ENCODE peak calls at places on chromosomes 16 and 17, in five cellular contexts. One of them, this sample, is unnamed.

GRCh38 chr17:40251576-40251975 is 32.5 kb downstream of the WIPF2 start:
- DNase-seq in substantia nigra: no peak
- DNase-seq in activated CD8-positive, alpha-beta memory T cell treated with anti-CD3 and anti-CD28 coated beads for 48 hours: no peak
- DNase-seq in stimulated activated CD4-positive, alpha-beta T cell treated with anti-CD3 and anti-CD28 coated beads, Interleukin-4, amount 100 ng/mL, for 1 hour: no peak
- DNase-seq in activated T-cell treated with anti-CD3 and anti-CD28 coated beads, Interleukin-2, amount 50 U/mL, for 72 hours: no peak
- DNase-seq in this sample: no peak

GRCh38 chr16:58345574-58346354 is 46.5 kb upstream of the GINS3 start:
- DNase-seq in activated T-cell treated with anti-CD3 and anti-CD28 coated beads, Interleukin-2, amount 50 U/mL, for 72 hours: no peak
- DNase-seq in activated CD8-positive, alpha-beta memory T cell treated with anti-CD3 and anti-CD28 coated beads for 48 hours: no peak
- DNase-seq in substantia nigra: no peak
- DNase-seq in stimulated activated CD4-positive, alpha-beta T cell treated with anti-CD3 and anti-CD28 coated beads, Interleukin-4, amount 100 ng/mL, for 1 hour: no peak
- DNase-seq in this sample: no peak

GRCh38 chr17:39925282-39926134 is 1.9 kb downstream of the ORMDL3 start:
- DNase-seq in stimulated activated CD4-positive, alpha-beta T cell treated with anti-CD3 and anti-CD28 coated beads, Interleukin-4, amount 100 ng/mL, for 1 hour: no peak
- DNase-seq in substantia nigra: no peak
- DNase-seq in activated CD8-positive, alpha-beta memory T cell treated with anti-CD3 and anti-CD28 coated beads for 48 hours: no peak
- DNase-seq in activated T-cell treated with anti-CD3 and anti-CD28 coated beads, Interleukin-2, amount 50 U/mL, for 72 hours: no peak
- DNase-seq in this sample: no peak

GRCh38 chr16:57032346-57032745 is 43.0 kb downstream of the NLRC5 start:
- DNase-seq in stimulated activated CD4-positive, alpha-beta T cell treated with anti-CD3 and anti-CD28 coated beads, Interleukin-4, amount 100 ng/mL, for 1 hour: no peak
- DNase-seq in activated T-cell treated with anti-CD3 and anti-CD28 coated beads, Interleukin-2, amount 50 U/mL, for 72 hours: no peak
- DNase-seq in substantia nigra: no peak
- DNase-seq in activated CD8-positive, alpha-beta memory T cell treated with anti-CD3 and anti-CD28 coated beads for 48 hours: no peak
- DNase-seq in this sample: no peak

GRCh38 chr16:87297918-87298631 is 19.1 kb downstream of the C16orf95 start:
- DNase-seq in activated CD8-positive, alpha-beta memory T cell treated with anti-CD3 and anti-CD28 coated beads for 48 hours: no peak
- DNase-seq in substantia nigra: no peak
- DNase-seq in stimulated activated CD4-positive, alpha-beta T cell treated with anti-CD3 and anti-CD28 coated beads, Interleukin-4, amount 100 ng/mL, for 1 hour: peak
- DNase-seq in activated T-cell treated with anti-CD3 and anti-CD28 coated beads, Interleukin-2, amount 50 U/mL, for 72 hours: peak
- DNase-seq in this sample: peak

GRCh38 chr17:42016411-42016831 is 818 bp downstream of the DNAJC7 start:
- DNase-seq in substantia nigra: no peak
- DNase-seq in activated CD8-positive, alpha-beta memory T cell treated with anti-CD3 and anti-CD28 coated beads for 48 hours: no peak
- DNase-seq in activated T-cell treated with anti-CD3 and anti-CD28 coated beads, Interleukin-2, amount 50 U/mL, for 72 hours: peak
- DNase-seq in stimulated activated CD4-positive, alpha-beta T cell treated with anti-CD3 and anti-CD28 coated beads, Interleukin-4, amount 100 ng/mL, for 1 hour: peak
- DNase-seq in this sample: no peak

GRCh38 chr17:50033316-50033715 is 22.6 kb upstream of the ITGA3 start:
- DNase-seq in substantia nigra: no peak
- DNase-seq in activated CD8-positive, alpha-beta memory T cell treated with anti-CD3 and anti-CD28 coated beads for 48 hours: no peak
- DNase-seq in stimulated activated CD4-positive, alpha-beta T cell treated with anti-CD3 and anti-CD28 coated beads, Interleukin-4, amount 100 ng/mL, for 1 hour: no peak
- DNase-seq in activated T-cell treated with anti-CD3 and anti-CD28 coated beads, Interleukin-2, amount 50 U/mL, for 72 hours: no peak
- DNase-seq in this sample: no peak

GRCh38 chr16:81003064-81003463 is 3.6 kb downstream of the CMC2 start:
- DNase-seq in activated T-cell treated with anti-CD3 and anti-CD28 coated beads, Interleukin-2, amount 50 U/mL, for 72 hours: no peak
- DNase-seq in stimulated activated CD4-positive, alpha-beta T cell treated with anti-CD3 and anti-CD28 coated beads, Interleukin-4, amount 100 ng/mL, for 1 hour: no peak
- DNase-seq in activated CD8-positive, alpha-beta memory T cell treated with anti-CD3 and anti-CD28 coated beads for 48 hours: no peak
- DNase-seq in substantia nigra: no peak
- DNase-seq in this sample: no peak

GRCh38 chr16:14560523-14560922 is 69.5 kb downstream of the PARN start:
- DNase-seq in activated CD8-positive, alpha-beta memory T cell treated with anti-CD3 and anti-CD28 coated beads for 48 hours: no peak
- DNase-seq in stimulated activated CD4-positive, alpha-beta T cell treated with anti-CD3 and anti-CD28 coated beads, Interleukin-4, amount 100 ng/mL, for 1 hour: no peak
- DNase-seq in substantia nigra: no peak
- DNase-seq in activated T-cell treated with anti-CD3 and anti-CD28 coated beads, Interleukin-2, amount 50 U/mL, for 72 hours: no peak
- DNase-seq in this sample: no peak

GRCh38 chr17:40358323-40359038 is 6.1 kb downstream of the GJD3 start:
- DNase-seq in substantia nigra: peak
- DNase-seq in activated CD8-positive, alpha-beta memory T cell treated with anti-CD3 and anti-CD28 coated beads for 48 hours: peak
- DNase-seq in activated T-cell treated with anti-CD3 and anti-CD28 coated beads, Interleukin-2, amount 50 U/mL, for 72 hours: peak
- DNase-seq in stimulated activated CD4-positive, alpha-beta T cell treated with anti-CD3 and anti-CD28 coated beads, Interleukin-4, amount 100 ng/mL, for 1 hour: peak
- DNase-seq in this sample: peak

GRCh38 chr16:10923650-10924214 is 18.5 kb downstream of the DEXI start:
- DNase-seq in activated CD8-positive, alpha-beta memory T cell treated with anti-CD3 and anti-CD28 coated beads for 48 hours: no peak
- DNase-seq in stimulated activated CD4-positive, alpha-beta T cell treated with anti-CD3 and anti-CD28 coated beads, Interleukin-4, amount 100 ng/mL, for 1 hour: no peak
- DNase-seq in activated T-cell treated with anti-CD3 and anti-CD28 coated beads, Interleukin-2, amount 50 U/mL, for 72 hours: no peak
- DNase-seq in substantia nigra: peak
- DNase-seq in this sample: no peak